ENCODE peak calls at places on chromosome 4, in four cellular contexts. C, Z, T and X are unnamed samples.

GRCh38 chr4:76729460-76729859 is 168.5 kb downstream of the SOWAHB start:
- DNase-seq in T (no peak), Z (no peak), C (no peak), X (no peak)

GRCh38 chr4:174190832-174191500 is 92.5 kb downstream of the FBXO8 start:
- DNase-seq in Z (no peak), C (no peak), T (no peak), X (peak)

GRCh38 chr4:137375111-137375850 is 157.0 kb downstream of the PCDH18 start:
- DNase-seq in C (no peak), T (no peak), Z (no peak), X (no peak)

GRCh38 chr4:116724249-116724648 is 361.1 kb downstream of the TRAM1L1 start:
- DNase-seq in C (no peak), T (peak), Z (no peak), X (no peak)

GRCh38 chr4:78784255-78784654 is 8.1 kb downstream of the BMP2K start:
- DNase-seq in Z (no peak), C (no peak), T (no peak), X (no peak)

GRCh38 chr4:101074326-101074725 is 273.0 kb downstream of the PPP3CA start:
- DNase-seq in Z (no peak), C (no peak), T (no peak), X (no peak)

GRCh38 chr4:158521490-158522111 is at the start of gene RXFP1:
- DNase-seq in Z (no peak), T (no peak), C (no peak), X (no peak)

GRCh38 chr4:119300388-119301131 is 21.4 kb downstream of the FABP2 start:
- DNase-seq in C (peak), T (peak), Z (peak), X (peak)

GRCh38 chr4:117481742-117482141 is 396.4 kb upstream of the TRAM1L1 start:
- DNase-seq in T (no peak), Z (no peak), C (no peak), X (no peak)

GRCh38 chr4:76562851-76563803 is 128.1 kb downstream of the SHROOM3 start:
- DNase-seq in T (no peak), Z (no peak), C (peak), X (no peak)

GRCh38 chr4:127214001-127214400 is 418.8 kb upstream of the INTU start:
- DNase-seq in Z (no peak), T (no peak), C (no peak), X (no peak)

GRCh38 chr4:102196221-102196620 is 149.1 kb downstream of the SLC39A8 start:
- DNase-seq in Z (no peak), C (no peak), T (no peak), X (no peak)

GRCh38 chr4:152778656-152779512 is 646 bp downstream of the TIGD4 start:
- DNase-seq in T (no peak), Z (peak), C (peak), X (no peak)

GRCh38 chr4:140943486-140943885 is 187.3 kb upstream of the TBC1D9 start:
- DNase-seq in T (no peak), Z (no peak), C (no peak), X (no peak)

GRCh38 chr4:124334119-124334518 is 378.4 kb downstream of the ANKRD50 start:
- DNase-seq in C (peak), Z (no peak), T (no peak), X (peak)

GRCh38 chr4:183492791-183493221 is 12.1 kb upstream of the ING2 start:
- DNase-seq in C (no peak), T (no peak), Z (no peak), X (no peak)

GRCh38 chr4:159142254-159142653 is 39.4 kb downstream of the RAPGEF2 start:
- DNase-seq in C (no peak), Z (no peak), T (no peak), X (no peak)

GRCh38 chr4:121164291-121164690 is at the start of gene TNIP3:
- DNase-seq in Z (no peak), T (no peak), C (no peak), X (no peak)

GRCh38 chr4:53640576-53641459 is 49.5 kb upstream of the LNX1 start:
- DNase-seq in T (peak), Z (no peak), C (no peak), X (no peak)

GRCh38 chr4:107647591-107647990 is 72.4 kb downstream of the PAPSS1 start:
- DNase-seq in C (no peak), Z (no peak), T (no peak), X (no peak)

GRCh38 chr4:106266201-106266600 is 49.8 kb downstream of the TBCK start:
- DNase-seq in Z (no peak), C (peak), T (peak), X (peak)

GRCh38 chr4:150315175-150315574 is 236.9 kb downstream of the DCLK2 start:
- DNase-seq in T (no peak), Z (no peak), C (no peak), X (no peak)

GRCh38 chr4:114161809-114162208 is 182.4 kb upstream of the ARSJ start:
- DNase-seq in Z (peak), T (no peak), C (no peak), X (no peak)

GRCh38 chr4:140884431-140885058 is 128.4 kb upstream of the TBC1D9 start:
- DNase-seq in Z (peak), T (peak), C (peak), X (peak)

GRCh38 chr4:40228497-40229365 is 31.9 kb downstream of the RHOH start:
- DNase-seq in Z (peak), T (peak), C (no peak), X (peak)

GRCh38 chr4:68460085-68460484 is 12.8 kb downstream of the TMPRSS11E start:
- DNase-seq in Z (no peak), C (no peak), T (no peak), X (no peak)

GRCh38 chr4:5717449-5718158 is 6.6 kb downstream of the EVC start:
- DNase-seq in C (peak), T (no peak), Z (no peak), X (no peak)

GRCh38 chr4:159487284-159487747 is 384.4 kb downstream of the RAPGEF2 start:
- DNase-seq in Z (peak), T (peak), C (peak), X (peak)

GRCh38 chr4:26737385-26737784 is 123.3 kb upstream of the STIM2 start:
- DNase-seq in T (no peak), Z (no peak), C (no peak), X (no peak)

GRCh38 chr4:26719954-26720552 is 136.2 kb downstream of the TBC1D19 start:
- DNase-seq in Z (no peak), C (no peak), T (no peak), X (peak)

GRCh38 chr4:123418486-123418931 is 21.9 kb downstream of the SPRY1 start:
- DNase-seq in T (no peak), Z (peak), C (peak), X (no peak)

GRCh38 chr4:168304744-168305459 is 13.7 kb downstream of the DDX60 start:
- DNase-seq in Z (no peak), C (no peak), T (no peak), X (no peak)

GRCh38 chr4:6526696-6527095 is 48.3 kb upstream of the MAN2B2 start:
- DNase-seq in C (no peak), T (no peak), Z (peak), X (no peak)

GRCh38 chr4:98710831-98711230 is 52.4 kb upstream of the TSPAN5 start:
- DNase-seq in Z (no peak), T (no peak), C (no peak), X (no peak)

GRCh38 chr4:102180080-102180479 is 165.2 kb downstream of the SLC39A8 start:
- DNase-seq in C (no peak), Z (no peak), T (no peak), X (no peak)

GRCh38 chr4:183422962-183423653 is 21.3 kb upstream of the CDKN2AIP start:
- DNase-seq in T (no peak), C (no peak), Z (no peak), X (no peak)

GRCh38 chr4:40833212-40833611 is 83.5 kb downstream of the NSUN7 start:
- DNase-seq in C (no peak), Z (no peak), T (no peak), X (no peak)

GRCh38 chr4:47668810-47669408 is 169.0 kb downstream of the CORIN start:
- DNase-seq in C (peak), T (no peak), Z (no peak), X (peak)

GRCh38 chr4:129346760-129347159 is 250.8 kb downstream of the C4orf33 start:
- DNase-seq in Z (no peak), T (no peak), C (no peak), X (no peak)

GRCh38 chr4:129342820-129343219 is 246.9 kb downstream of the C4orf33 start:
- DNase-seq in C (peak), Z (no peak), T (no peak), X (no peak)

GRCh38 chr4:129345680-129346079 is 249.7 kb downstream of the C4orf33 start:
- DNase-seq in C (no peak), Z (no peak), T (no peak), X (no peak)

DNA sequence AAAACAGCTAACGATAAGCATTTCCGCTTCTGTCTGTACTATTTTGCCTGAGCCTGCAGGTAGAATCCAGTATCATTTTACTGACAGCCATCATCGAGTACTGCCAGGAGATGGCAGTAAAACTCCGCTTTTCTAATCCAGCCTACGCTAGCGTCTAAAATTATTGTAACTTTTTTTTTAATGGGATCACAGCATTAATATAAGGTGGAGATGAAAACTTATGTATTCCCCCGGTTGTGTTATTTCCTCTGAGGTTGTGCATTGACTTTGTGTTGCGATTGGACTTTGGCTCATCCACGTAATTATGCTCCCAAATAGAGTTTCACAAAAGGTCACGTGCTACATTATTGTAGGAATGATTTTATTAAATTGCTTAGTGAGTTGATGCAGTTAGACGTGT is 248.1 kb downstream of the C4orf33 start:
- DNase-seq in C (peak), T (no peak), Z (peak), X (peak)
- TF ChIP-seq CREM in C (no peak), T (no peak), Z (no peak), X (no peak)

GRCh38 chr4:112633477-112634235 is 3.1 kb downstream of the ZGRF1 start:
- DNase-seq in Z (no peak), C (peak), T (peak), X (no peak)
- TF ChIP-seq CREM in Z (no peak), C (no peak), T (no peak), X (no peak)

DNA sequence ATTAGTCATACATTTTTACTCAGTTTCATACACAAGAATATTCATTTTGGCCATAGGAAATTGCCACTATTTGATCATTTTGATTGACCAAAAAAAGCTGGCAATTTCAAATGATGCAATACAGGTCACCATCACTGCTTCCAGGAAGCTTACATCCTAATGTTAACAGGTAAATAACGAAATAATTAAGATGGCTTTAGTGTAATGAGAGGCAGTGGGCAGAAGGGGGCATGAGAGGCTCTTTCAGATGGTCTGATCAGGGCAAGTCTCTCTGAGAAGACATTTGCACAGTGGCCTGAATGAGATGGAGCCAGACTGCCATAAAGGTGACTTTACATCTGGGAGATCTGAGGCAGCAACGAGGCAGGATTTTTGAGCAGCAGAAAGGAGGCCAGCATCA is 170.7 kb downstream of the SLIT2 start:
- DNase-seq in C (peak), T (no peak), Z (peak), X (peak)
- TF ChIP-seq CREM in C (no peak), T (no peak), Z (no peak), X (no peak)

DNA sequence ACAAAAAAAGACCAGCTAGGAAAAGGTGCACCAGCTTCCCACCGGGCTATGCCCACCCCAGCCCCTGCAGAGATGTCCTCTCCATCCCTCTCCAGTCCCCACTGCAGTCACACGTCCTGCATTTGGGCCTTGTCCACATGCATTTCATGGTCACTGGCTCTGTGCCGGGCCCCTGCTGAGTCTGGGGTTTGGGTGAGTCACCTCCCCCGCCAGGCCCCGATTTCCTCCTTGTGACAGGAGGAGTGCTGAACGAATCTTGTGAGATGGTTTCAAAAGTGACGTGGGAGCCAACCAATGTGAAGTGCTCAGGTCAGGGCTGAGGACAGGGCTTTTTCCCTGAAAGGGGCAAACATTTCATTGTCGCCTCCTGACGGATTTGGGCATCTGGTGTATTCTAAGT is 7.1 kb downstream of the CPZ start:
- DNase-seq in C (no peak), T (no peak), Z (no peak), X (peak)
- TF ChIP-seq CREM in C (no peak), T (no peak), Z (no peak), X (peak)

GRCh38 chr4:136369073-136369472 is 1163.2 kb downstream of the PCDH18 start:
- DNase-seq in C (no peak), T (no peak), Z (no peak), X (no peak)
- TF ChIP-seq CREM in C (no peak), T (no peak), Z (no peak), X (no peak)

DNA sequence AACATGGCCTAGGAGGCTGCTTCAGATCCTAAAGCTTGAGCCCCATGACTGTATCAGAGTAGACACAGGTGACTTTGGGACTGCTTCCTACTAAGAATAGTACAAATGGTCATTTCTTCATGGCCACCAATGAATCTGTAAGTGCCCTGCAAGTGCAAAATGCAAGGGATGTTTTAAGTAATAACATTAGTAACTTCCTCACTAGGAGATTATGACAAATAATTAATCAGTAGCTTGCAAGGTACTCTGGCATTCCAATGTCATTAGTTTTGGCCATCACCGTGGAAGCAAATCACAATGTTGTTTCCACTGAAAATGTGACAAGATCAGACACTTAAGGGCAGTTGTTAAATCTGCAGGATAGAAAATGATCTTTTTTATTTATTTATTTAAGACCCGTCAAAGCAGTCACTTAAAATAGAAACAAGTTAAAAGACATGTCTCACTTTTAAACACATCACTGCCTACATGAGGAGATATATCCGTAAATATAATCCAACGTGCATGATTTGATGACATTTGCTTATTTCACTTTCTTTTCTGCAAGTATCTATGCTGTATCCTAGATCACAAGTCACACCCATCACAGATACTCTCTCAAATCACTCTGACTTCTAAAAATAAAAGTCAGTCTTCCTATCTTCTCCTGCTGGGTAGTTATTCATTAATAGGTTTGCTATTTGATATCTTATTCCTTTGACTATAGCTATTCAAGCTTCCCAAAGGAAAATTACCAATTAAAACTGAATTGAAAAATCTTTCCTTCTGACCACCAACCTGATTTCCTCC is 400.6 kb downstream of the IL15 start:
- DNase-seq in Z (no peak), T (no peak), C (no peak), X (no peak)
- TF ChIP-seq CREM in Z (no peak), T (no peak), C (no peak), X (no peak)

GRCh38 chr4:2910409-2910808 is 52.8 kb downstream of the NOP14 start:
- DNase-seq in T (no peak), Z (peak), C (no peak), X (no peak)

GRCh38 chr4:2911868-2912267 is 51.3 kb downstream of the NOP14 start:
- DNase-seq in Z (no peak), T (no peak), C (no peak), X (no peak)

GRCh38 chr4:2913168-2913567 is 50.0 kb downstream of the NOP14 start:
- DNase-seq in Z (no peak), C (no peak), T (no peak), X (no peak)

GRCh38 chr4:2915789-2916188 is 47.4 kb downstream of the NOP14 start:
- DNase-seq in Z (no peak), T (no peak), C (no peak), X (no peak)

DNA sequence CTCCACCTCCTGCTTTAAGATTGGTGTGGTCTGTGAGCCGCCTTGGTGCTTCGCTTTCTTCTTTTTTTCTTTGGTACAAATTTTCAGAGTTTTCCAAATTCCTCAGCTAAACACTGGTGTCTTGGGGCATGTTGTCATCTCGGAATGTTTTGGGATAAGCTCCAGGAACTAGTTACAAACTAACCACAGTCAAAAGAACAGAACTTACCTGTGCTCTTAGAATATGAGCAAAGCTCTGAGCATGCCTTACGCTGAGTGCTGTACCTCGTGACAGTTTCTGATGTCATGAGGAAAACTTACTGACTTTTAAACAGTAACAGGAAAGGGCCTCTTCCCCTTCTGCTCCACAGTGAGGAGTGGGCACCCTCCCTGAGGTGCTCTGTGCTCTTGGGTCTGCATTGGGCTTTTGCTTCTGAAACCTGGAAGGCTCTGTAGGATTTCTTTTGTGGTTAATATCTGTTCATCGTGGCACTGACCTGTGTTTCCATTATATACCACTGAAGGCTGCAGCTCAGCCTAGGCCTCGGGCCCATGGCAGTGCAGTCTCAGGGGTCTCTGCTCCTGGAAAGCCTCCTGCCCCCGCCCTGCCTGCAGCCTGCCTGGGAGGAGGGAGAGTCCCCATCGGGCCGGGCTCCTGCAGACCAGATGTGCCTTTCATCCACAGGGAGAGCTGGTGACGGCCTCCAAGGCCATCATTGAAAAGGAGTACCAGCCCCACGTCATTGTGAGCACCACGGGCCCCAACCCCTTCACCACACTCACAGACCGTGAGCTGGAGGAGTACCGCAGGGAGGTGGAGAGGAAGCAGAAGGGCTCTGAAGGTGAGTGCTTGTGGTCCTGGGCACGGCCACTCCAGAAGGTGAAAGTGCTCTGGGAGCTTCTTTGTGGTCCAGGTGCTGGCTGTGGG is 48.7 kb downstream of the NOP14 start:
- DNase-seq in C (no peak), T (no peak), Z (no peak), X (no peak)
- TF ChIP-seq CREM in C (no peak), T (peak), Z (no peak), X (no peak)

DNA sequence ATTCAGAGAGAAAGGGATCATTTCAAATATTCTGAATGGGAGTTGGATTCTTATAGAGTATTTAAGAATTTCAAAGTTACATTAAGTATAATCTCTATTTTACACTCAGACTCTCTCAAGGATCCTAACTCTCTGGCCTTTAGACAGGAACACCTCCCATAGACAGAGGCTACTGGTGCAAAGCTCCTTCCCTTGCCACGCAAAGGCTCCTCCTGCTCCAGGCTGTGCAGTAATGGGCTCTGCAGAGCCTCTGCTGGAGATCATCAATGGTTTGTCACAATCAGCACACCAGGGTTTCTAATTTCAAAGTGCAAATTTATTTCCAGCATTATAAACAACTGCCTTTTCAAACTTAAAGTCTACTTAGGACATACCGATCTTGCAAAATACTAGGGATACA is 257.1 kb downstream of the PARM1 start:
- DNase-seq in T (no peak), Z (no peak), C (no peak), X (no peak)
- TF ChIP-seq CREM in T (no peak), Z (no peak), C (no peak), X (no peak)

GRCh38 chr4:48742412-48742811 is 37.7 kb downstream of the FRYL start:
- DNase-seq in T (no peak), Z (no peak), C (no peak), X (no peak)
- TF ChIP-seq CREM in T (no peak), Z (no peak), C (no peak), X (no peak)